ENCODE peak calls at places on chromosomes 11 and 22, in six cellular contexts. One of them, this sample, is unnamed.

GRCh38 chr11:103541186-103541795 is 432.1 kb downstream of the DYNC2H1 start:
- DNase-seq in thyroid gland: no peak
- DNase-seq in lower lobe of right lung: no peak
- DNase-seq in K562: no peak
- DNase-seq in CD4-positive, alpha-beta memory T cell: no peak
- DNase-seq in psoas muscle: no peak
- DNase-seq in this sample: no peak

GRCh38 chr11:70243912-70244652 is 26.4 kb upstream of the PPFIA1 start:
- DNase-seq in thyroid gland: no peak
- DNase-seq in lower lobe of right lung: no peak
- DNase-seq in K562: no peak
- DNase-seq in CD4-positive, alpha-beta memory T cell: no peak
- DNase-seq in psoas muscle: peak; percentile 20
- DNase-seq in this sample: no peak

GRCh38 chr11:119295178-119295577 is 21.8 kb downstream of the MCAM start:
- DNase-seq in thyroid gland: no peak
- DNase-seq in lower lobe of right lung: no peak
- DNase-seq in K562: no peak
- DNase-seq in CD4-positive, alpha-beta memory T cell: no peak
- DNase-seq in psoas muscle: no peak
- DNase-seq in this sample: no peak

GRCh38 chr22:44425356-44425755 is 72.7 kb downstream of the RTL6 start:
- DNase-seq in thyroid gland: no peak
- DNase-seq in lower lobe of right lung: no peak
- DNase-seq in K562: no peak
- DNase-seq in CD4-positive, alpha-beta memory T cell: no peak
- DNase-seq in psoas muscle: no peak
- DNase-seq in this sample: no peak

GRCh38 chr11:61787928-61788491 is 4.4 kb downstream of the TMEM258 start:
- DNase-seq in thyroid gland: no peak
- DNase-seq in lower lobe of right lung: no peak
- DNase-seq in K562: peak; percentile 42
- DNase-seq in CD4-positive, alpha-beta memory T cell: no peak
- DNase-seq in psoas muscle: peak; percentile 19
- DNase-seq in this sample: peak; percentile 26

GRCh38 chr22:22207845-22208564 is 36.6 kb upstream of the VPREB1 start:
- DNase-seq in thyroid gland: peak; percentile 89
- DNase-seq in lower lobe of right lung: peak; percentile 73
- DNase-seq in K562: peak; percentile 96
- DNase-seq in CD4-positive, alpha-beta memory T cell: peak; percentile 60
- DNase-seq in psoas muscle: peak; percentile 64
- DNase-seq in this sample: peak; percentile 80

GRCh38 chr11:69251639-69252493 is 42.1 kb upstream of the MYEOV start:
- DNase-seq in thyroid gland: no peak
- DNase-seq in lower lobe of right lung: no peak
- DNase-seq in K562: peak; percentile 20
- DNase-seq in CD4-positive, alpha-beta memory T cell: no peak
- DNase-seq in psoas muscle: no peak
- DNase-seq in this sample: no peak

GRCh38 chr22:43077121-43077877 is 11.9 kb downstream of the TTLL1 start:
- DNase-seq in thyroid gland: no peak
- DNase-seq in lower lobe of right lung: no peak
- DNase-seq in K562: no peak
- DNase-seq in CD4-positive, alpha-beta memory T cell: no peak
- DNase-seq in psoas muscle: no peak
- DNase-seq in this sample: peak; percentile 19

GRCh38 chr22:41822289-41823057 is 10.4 kb upstream of the SREBF2 start:
- DNase-seq in thyroid gland: no peak
- DNase-seq in lower lobe of right lung: no peak
- DNase-seq in K562: peak; percentile 35
- DNase-seq in CD4-positive, alpha-beta memory T cell: peak; percentile 81
- DNase-seq in psoas muscle: no peak
- DNase-seq in this sample: no peak

GRCh38 chr22:30875481-30876215 is 92.9 kb downstream of the MORC2 start:
- DNase-seq in thyroid gland: no peak
- DNase-seq in lower lobe of right lung: peak; percentile 36
- DNase-seq in K562: no peak
- DNase-seq in CD4-positive, alpha-beta memory T cell: no peak
- DNase-seq in psoas muscle: peak; percentile 94
- DNase-seq in this sample: no peak

GRCh38 chr11:132278801-132279574 is 908.6 kb downstream of the NTM start:
- DNase-seq in thyroid gland: peak; percentile 30
- DNase-seq in lower lobe of right lung: no peak
- DNase-seq in K562: no peak
- DNase-seq in CD4-positive, alpha-beta memory T cell: no peak
- DNase-seq in psoas muscle: no peak
- DNase-seq in this sample: no peak

GRCh38 chr11:27930946-27931345 is 177.0 kb downstream of the KIF18A start:
- DNase-seq in thyroid gland: no peak
- DNase-seq in lower lobe of right lung: no peak
- DNase-seq in K562: no peak
- DNase-seq in CD4-positive, alpha-beta memory T cell: no peak
- DNase-seq in psoas muscle: no peak
- DNase-seq in this sample: no peak

GRCh38 chr22:25062378-25063095 is 110.0 kb downstream of the KIAA1671 start:
- DNase-seq in thyroid gland: peak; percentile 72
- DNase-seq in lower lobe of right lung: no peak
- DNase-seq in K562: no peak
- DNase-seq in CD4-positive, alpha-beta memory T cell: peak; percentile 82
- DNase-seq in psoas muscle: peak; percentile 1
- DNase-seq in this sample: peak; percentile 31

GRCh38 chr11:66842896-66843775 is at the start of gene RCE1:
- DNase-seq in thyroid gland: peak; percentile 88
- DNase-seq in lower lobe of right lung: peak; percentile 93
- DNase-seq in K562: peak; percentile 94
- DNase-seq in CD4-positive, alpha-beta memory T cell: peak; percentile 93
- DNase-seq in psoas muscle: peak; percentile 95
- DNase-seq in this sample: peak; percentile 91

GRCh38 chr22:45502215-45503070 is at the start of gene FBLN1:
- DNase-seq in thyroid gland: peak; percentile 35
- DNase-seq in lower lobe of right lung: peak; percentile 41
- DNase-seq in K562: peak; percentile 43
- DNase-seq in CD4-positive, alpha-beta memory T cell: no peak
- DNase-seq in psoas muscle: peak; percentile 62
- DNase-seq in this sample: no peak

GRCh38 chr11:110130642-110131238 is 37.5 kb downstream of the ZC3H12C start:
- DNase-seq in thyroid gland: no peak
- DNase-seq in lower lobe of right lung: no peak
- DNase-seq in K562: no peak
- DNase-seq in CD4-positive, alpha-beta memory T cell: no peak
- DNase-seq in psoas muscle: no peak
- DNase-seq in this sample: peak; percentile 14

GRCh38 chr11:134125507-134125906 is 56.6 kb downstream of the JAM3 start:
- DNase-seq in thyroid gland: no peak
- DNase-seq in lower lobe of right lung: no peak
- DNase-seq in K562: no peak
- DNase-seq in CD4-positive, alpha-beta memory T cell: no peak
- DNase-seq in psoas muscle: no peak
- DNase-seq in this sample: no peak

GRCh38 chr11:12223771-12224536 is 113.6 kb downstream of the MICAL2 start:
- DNase-seq in thyroid gland: no peak
- DNase-seq in lower lobe of right lung: no peak
- DNase-seq in K562: no peak
- DNase-seq in CD4-positive, alpha-beta memory T cell: peak; percentile 19
- DNase-seq in psoas muscle: no peak
- DNase-seq in this sample: peak; percentile 60

GRCh38 chr11:101126551-101127347 is 2.9 kb downstream of the PGR start:
- DNase-seq in thyroid gland: peak; percentile 19
- DNase-seq in lower lobe of right lung: no peak
- DNase-seq in K562: peak; percentile 20
- DNase-seq in CD4-positive, alpha-beta memory T cell: no peak
- DNase-seq in psoas muscle: peak; percentile 59
- DNase-seq in this sample: no peak

GRCh38 chr11:17403977-17404759 is 15.7 kb upstream of the KCNJ11 start:
- DNase-seq in thyroid gland: peak; percentile 96
- DNase-seq in lower lobe of right lung: no peak
- DNase-seq in K562: no peak
- DNase-seq in CD4-positive, alpha-beta memory T cell: no peak
- DNase-seq in psoas muscle: no peak
- DNase-seq in this sample: no peak

GRCh38 chr11:126339073-126339865 is 16.2 kb upstream of the ST3GAL4 start:
- DNase-seq in thyroid gland: no peak
- DNase-seq in lower lobe of right lung: no peak
- DNase-seq in K562: no peak
- DNase-seq in CD4-positive, alpha-beta memory T cell: no peak
- DNase-seq in psoas muscle: no peak
- DNase-seq in this sample: no peak

GRCh38 chr11:47179655-47179991 is 2.9 kb upstream of the ARFGAP2 start:
- DNase-seq in thyroid gland: no peak
- DNase-seq in lower lobe of right lung: no peak
- DNase-seq in K562: peak; percentile 59
- DNase-seq in CD4-positive, alpha-beta memory T cell: peak; percentile 33
- DNase-seq in psoas muscle: peak; percentile 69
- DNase-seq in this sample: no peak

DNA sequence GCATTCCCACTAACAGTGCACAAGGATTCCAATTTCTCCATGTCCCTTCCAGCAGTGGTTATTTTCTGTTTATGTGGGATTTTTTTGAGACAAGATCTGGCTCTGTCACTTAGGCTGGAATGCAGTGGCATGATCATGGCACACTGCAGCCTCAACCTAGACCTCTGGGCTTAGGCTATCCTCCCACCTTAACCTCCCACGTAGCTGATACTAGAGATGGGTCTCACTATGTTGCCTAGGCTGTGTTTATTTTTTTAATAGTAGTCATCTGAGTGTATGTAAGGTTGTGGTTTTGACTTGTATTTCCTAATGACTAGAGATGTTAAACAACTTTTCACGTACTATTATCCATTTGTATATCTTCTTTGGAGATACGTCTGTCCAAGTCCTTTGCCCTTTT is 74.6 kb downstream of the KCNQ1OT1 start:
- DNase-seq in thyroid gland: no peak
- DNase-seq in lower lobe of right lung: no peak
- DNase-seq in K562: no peak
- DNase-seq in CD4-positive, alpha-beta memory T cell: no peak
- DNase-seq in psoas muscle: no peak
- DNase-seq in this sample: no peak
- H3K9me3 ChIP-seq in thyroid gland: no peaks in the 10 kb centered on the region
- H3K9me3 ChIP-seq in lower lobe of right lung: peaks cover 10% of the 10 kb centered on the region
- H3K9me3 ChIP-seq in K562: peaks cover 4% of the 10 kb centered on the region
- H3K9me3 ChIP-seq in CD4-positive, alpha-beta memory T cell: no peaks in the 10 kb centered on the region
- H3K9me3 ChIP-seq in psoas muscle: peaks cover 4% of the 10 kb centered on the region
- H3K9me3 ChIP-seq in this sample: peaks cover 1% of the 10 kb centered on the region

DNA sequence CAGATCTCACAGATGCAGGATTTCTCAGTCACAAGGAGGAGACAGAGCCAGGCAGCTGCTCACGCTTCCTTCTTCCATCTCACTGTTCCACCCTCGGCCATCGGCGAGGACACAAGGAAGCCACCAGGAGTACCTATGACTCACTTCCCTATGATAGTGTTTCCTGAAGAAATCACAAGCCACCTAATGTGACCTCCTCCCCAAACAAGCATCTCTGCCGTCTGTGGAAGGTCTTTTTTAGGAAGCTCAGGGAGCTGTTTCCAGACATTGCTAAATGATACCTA is 672.7 kb downstream of the TBC1D22A start:
- DNase-seq in thyroid gland: no peak
- DNase-seq in lower lobe of right lung: no peak
- DNase-seq in K562: no peak
- DNase-seq in CD4-positive, alpha-beta memory T cell: no peak
- DNase-seq in psoas muscle: no peak
- DNase-seq in this sample: no peak
- H3K9me3 ChIP-seq in thyroid gland: no peaks in the 10 kb centered on the region
- H3K9me3 ChIP-seq in lower lobe of right lung: peaks cover 3% of the 10 kb centered on the region
- H3K9me3 ChIP-seq in K562: no peaks in the 10 kb centered on the region
- H3K9me3 ChIP-seq in CD4-positive, alpha-beta memory T cell: no peaks in the 10 kb centered on the region
- H3K9me3 ChIP-seq in psoas muscle: no peaks in the 10 kb centered on the region
- H3K9me3 ChIP-seq in this sample: peaks cover 4% of the 10 kb centered on the region

GRCh38 chr11:1412377-1413095 is 22.8 kb downstream of the BRSK2 start:
- DNase-seq in thyroid gland: no peak
- DNase-seq in lower lobe of right lung: no peak
- DNase-seq in K562: peak; percentile 33
- DNase-seq in CD4-positive, alpha-beta memory T cell: no peak
- DNase-seq in psoas muscle: no peak
- DNase-seq in this sample: no peak

GRCh38 chr11:1410366-1411291 is 20.9 kb downstream of the BRSK2 start:
- DNase-seq in thyroid gland: no peak
- DNase-seq in lower lobe of right lung: no peak
- DNase-seq in K562: no peak
- DNase-seq in CD4-positive, alpha-beta memory T cell: no peak
- DNase-seq in psoas muscle: no peak
- DNase-seq in this sample: no peak

GRCh38 chr11:1411301-1411700 is 21.6 kb downstream of the BRSK2 start:
- DNase-seq in thyroid gland: no peak
- DNase-seq in lower lobe of right lung: no peak
- DNase-seq in K562: no peak
- DNase-seq in CD4-positive, alpha-beta memory T cell: no peak
- DNase-seq in psoas muscle: no peak
- DNase-seq in this sample: no peak

GRCh38 chr11:1415631-1416030 is 25.9 kb downstream of the BRSK2 start:
- DNase-seq in thyroid gland: no peak
- DNase-seq in lower lobe of right lung: no peak
- DNase-seq in K562: no peak
- DNase-seq in CD4-positive, alpha-beta memory T cell: no peak
- DNase-seq in psoas muscle: no peak
- DNase-seq in this sample: no peak

DNA sequence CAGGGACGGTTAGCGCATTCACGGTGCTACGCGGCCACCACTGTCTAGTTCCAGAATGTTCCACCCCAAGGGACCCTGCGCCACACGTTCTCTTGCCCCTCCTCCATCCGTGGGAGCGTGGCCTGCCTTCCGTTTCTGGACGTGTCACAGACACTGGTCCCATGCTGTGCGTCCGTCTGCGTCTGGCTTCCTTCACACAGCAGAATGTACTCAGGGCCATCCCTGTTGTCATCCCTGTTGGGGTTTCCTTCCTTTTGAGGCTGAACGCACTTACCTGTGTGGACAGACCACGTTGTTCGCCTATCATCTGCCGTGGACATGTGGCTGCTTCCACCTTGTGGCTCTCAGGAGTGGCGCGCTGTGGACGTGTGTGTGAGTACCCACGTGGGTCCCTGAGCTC is 24.9 kb downstream of the BRSK2 start:
- DNase-seq in thyroid gland: no peak
- DNase-seq in lower lobe of right lung: no peak
- DNase-seq in K562: no peak
- DNase-seq in CD4-positive, alpha-beta memory T cell: no peak
- DNase-seq in psoas muscle: no peak
- DNase-seq in this sample: no peak
- H3K9me3 ChIP-seq in thyroid gland: no peaks in the 10 kb centered on the region
- H3K9me3 ChIP-seq in lower lobe of right lung: peaks cover 21% of the 10 kb centered on the region
- H3K9me3 ChIP-seq in K562: peaks cover 9% of the 10 kb centered on the region
- H3K9me3 ChIP-seq in CD4-positive, alpha-beta memory T cell: no peaks in the 10 kb centered on the region
- H3K9me3 ChIP-seq in psoas muscle: peaks cover 8% of the 10 kb centered on the region
- H3K9me3 ChIP-seq in this sample: peaks cover 30% of the 10 kb centered on the region

DNA sequence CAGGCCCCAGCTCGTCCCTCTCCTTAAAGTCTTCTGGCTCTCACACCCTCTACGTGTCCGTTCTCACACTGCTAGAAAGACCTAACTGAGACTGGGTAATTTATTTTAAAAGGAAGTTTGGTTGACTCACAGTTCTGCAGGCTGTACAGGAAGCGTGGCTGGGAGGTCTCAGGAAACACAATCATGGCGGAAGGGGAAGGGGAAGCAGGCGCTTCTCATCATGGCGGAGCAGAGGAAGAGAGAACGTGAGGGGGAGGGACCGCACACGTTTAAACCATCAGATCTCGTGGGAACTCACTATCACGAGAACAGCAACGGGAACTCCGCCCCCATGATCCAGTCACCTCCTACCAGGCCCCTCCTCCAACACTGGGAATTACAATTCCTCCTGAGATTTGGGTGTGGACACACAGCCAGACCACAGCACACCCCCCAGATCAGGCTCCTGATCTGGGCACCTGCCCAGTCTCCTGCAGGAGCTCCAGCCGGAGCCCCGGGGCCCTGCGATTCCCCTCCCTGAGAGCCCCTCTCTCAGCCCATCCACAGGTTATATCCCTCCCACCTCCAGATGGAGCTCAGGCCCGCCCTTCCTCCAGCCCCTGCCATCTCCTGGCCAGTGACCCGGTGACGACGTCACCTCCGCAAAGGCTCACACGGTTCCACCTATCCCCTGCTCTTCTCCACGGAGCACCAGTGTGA is 170.2 kb downstream of the BRD1 start:
- DNase-seq in thyroid gland: peak; percentile 42
- DNase-seq in lower lobe of right lung: peak; percentile 84
- DNase-seq in K562: peak; percentile 68
- DNase-seq in CD4-positive, alpha-beta memory T cell: peak; percentile 80
- DNase-seq in psoas muscle: peak; percentile 82
- DNase-seq in this sample: peak; percentile 68
- H3K9me3 ChIP-seq in thyroid gland: no peaks in the 10 kb centered on the region
- H3K9me3 ChIP-seq in lower lobe of right lung: no peaks in the 10 kb centered on the region
- H3K9me3 ChIP-seq in K562: no peaks in the 10 kb centered on the region
- H3K9me3 ChIP-seq in CD4-positive, alpha-beta memory T cell: no peaks in the 10 kb centered on the region
- H3K9me3 ChIP-seq in psoas muscle: no peaks in the 10 kb centered on the region
- H3K9me3 ChIP-seq in this sample: no peaks in the 10 kb centered on the region

This sample was measured in transverse colon.